ENCODE peak calls at places on chromosomes 1 and 21, in four cellular contexts. One of them, this sample, is unnamed.

GRCh38 chr1:200971955-200972711 is 51.4 kb downstream of the KIF21B start:
- DNase-seq in DND-41: peak
- DNase-seq in activated T-cell treated with anti-CD3 and anti-CD28 coated beads, Interleukin-2, amount 50 U/mL, for 72 hours: peak
- DNase-seq in stomach: peak
- DNase-seq in this sample: peak

GRCh38 chr1:150281221-150281757 is 1.1 kb upstream of the CIART start:
- DNase-seq in DND-41: peak
- DNase-seq in activated T-cell treated with anti-CD3 and anti-CD28 coated beads, Interleukin-2, amount 50 U/mL, for 72 hours: peak
- DNase-seq in stomach: peak
- DNase-seq in this sample: peak

GRCh38 chr1:245693941-245694340 is 539.2 kb downstream of the KIF26B start:
- DNase-seq in DND-41: no peak
- DNase-seq in activated T-cell treated with anti-CD3 and anti-CD28 coated beads, Interleukin-2, amount 50 U/mL, for 72 hours: no peak
- DNase-seq in stomach: no peak
- DNase-seq in this sample: no peak

GRCh38 chr1:186022184-186022583 is 288.0 kb downstream of the HMCN1 start:
- DNase-seq in DND-41: no peak
- DNase-seq in activated T-cell treated with anti-CD3 and anti-CD28 coated beads, Interleukin-2, amount 50 U/mL, for 72 hours: no peak
- DNase-seq in stomach: no peak
- DNase-seq in this sample: no peak

GRCh38 chr1:6483010-6483760 is 8.3 kb downstream of the PLEKHG5 start:
- DNase-seq in DND-41: no peak
- DNase-seq in activated T-cell treated with anti-CD3 and anti-CD28 coated beads, Interleukin-2, amount 50 U/mL, for 72 hours: no peak
- DNase-seq in stomach: peak
- DNase-seq in this sample: no peak

GRCh38 chr1:110783292-110783918 is 89.5 kb upstream of the CD53 start:
- DNase-seq in DND-41: peak
- DNase-seq in activated T-cell treated with anti-CD3 and anti-CD28 coated beads, Interleukin-2, amount 50 U/mL, for 72 hours: peak
- DNase-seq in stomach: peak
- DNase-seq in this sample: peak

GRCh38 chr1:232033285-232033684 is 406.7 kb downstream of the DISC1 start:
- DNase-seq in DND-41: no peak
- DNase-seq in activated T-cell treated with anti-CD3 and anti-CD28 coated beads, Interleukin-2, amount 50 U/mL, for 72 hours: no peak
- DNase-seq in stomach: no peak
- DNase-seq in this sample: no peak

GRCh38 chr1:34009340-34009975 is 145.6 kb downstream of the HMGB4 start:
- DNase-seq in DND-41: no peak
- DNase-seq in activated T-cell treated with anti-CD3 and anti-CD28 coated beads, Interleukin-2, amount 50 U/mL, for 72 hours: no peak
- DNase-seq in stomach: no peak
- DNase-seq in this sample: no peak

GRCh38 chr21:26686278-26686677 is 113.2 kb upstream of the CYYR1 start:
- DNase-seq in DND-41: peak
- DNase-seq in activated T-cell treated with anti-CD3 and anti-CD28 coated beads, Interleukin-2, amount 50 U/mL, for 72 hours: no peak
- DNase-seq in stomach: no peak
- DNase-seq in this sample: no peak

GRCh38 chr1:82225407-82226197 is 424.9 kb downstream of the ADGRL2 start:
- DNase-seq in DND-41: no peak
- DNase-seq in activated T-cell treated with anti-CD3 and anti-CD28 coated beads, Interleukin-2, amount 50 U/mL, for 72 hours: no peak
- DNase-seq in stomach: no peak
- DNase-seq in this sample: no peak

GRCh38 chr1:179205284-179205683 is 24.2 kb downstream of the ABL2 start:
- DNase-seq in DND-41: no peak
- DNase-seq in activated T-cell treated with anti-CD3 and anti-CD28 coated beads, Interleukin-2, amount 50 U/mL, for 72 hours: no peak
- DNase-seq in stomach: no peak
- DNase-seq in this sample: no peak

GRCh38 chr1:85580046-85580411 is 532 bp upstream of the CCN1 start:
- DNase-seq in DND-41: no peak
- DNase-seq in activated T-cell treated with anti-CD3 and anti-CD28 coated beads, Interleukin-2, amount 50 U/mL, for 72 hours: no peak
- DNase-seq in stomach: no peak
- DNase-seq in this sample: no peak

GRCh38 chr1:247378334-247379073 is 37.5 kb upstream of the NLRP3 start:
- DNase-seq in DND-41: no peak
- DNase-seq in activated T-cell treated with anti-CD3 and anti-CD28 coated beads, Interleukin-2, amount 50 U/mL, for 72 hours: no peak
- DNase-seq in stomach: no peak
- DNase-seq in this sample: no peak

GRCh38 chr1:206808615-206809014 is 36.3 kb upstream of the IL10 start:
- DNase-seq in DND-41: peak
- DNase-seq in activated T-cell treated with anti-CD3 and anti-CD28 coated beads, Interleukin-2, amount 50 U/mL, for 72 hours: peak
- DNase-seq in stomach: no peak
- DNase-seq in this sample: peak

GRCh38 chr1:237293804-237294203 is 251.8 kb downstream of the RYR2 start:
- DNase-seq in DND-41: no peak
- DNase-seq in activated T-cell treated with anti-CD3 and anti-CD28 coated beads, Interleukin-2, amount 50 U/mL, for 72 hours: no peak
- DNase-seq in stomach: no peak
- DNase-seq in this sample: no peak

GRCh38 chr1:7378346-7379130 is 392.6 kb upstream of the VAMP3 start:
- DNase-seq in DND-41: no peak
- DNase-seq in activated T-cell treated with anti-CD3 and anti-CD28 coated beads, Interleukin-2, amount 50 U/mL, for 72 hours: no peak
- DNase-seq in stomach: peak
- DNase-seq in this sample: no peak

GRCh38 chr1:13893456-13893855 is 193.5 kb downstream of the PRDM2 start:
- DNase-seq in DND-41: no peak
- DNase-seq in activated T-cell treated with anti-CD3 and anti-CD28 coated beads, Interleukin-2, amount 50 U/mL, for 72 hours: no peak
- DNase-seq in stomach: no peak
- DNase-seq in this sample: no peak

GRCh38 chr1:221449801-221450470 is 292.0 kb downstream of the DUSP10 start:
- DNase-seq in DND-41: no peak
- DNase-seq in activated T-cell treated with anti-CD3 and anti-CD28 coated beads, Interleukin-2, amount 50 U/mL, for 72 hours: no peak
- DNase-seq in stomach: no peak
- DNase-seq in this sample: no peak

GRCh38 chr21:42305707-42306147 is 9.5 kb downstream of the TFF3 start:
- DNase-seq in DND-41: no peak
- DNase-seq in activated T-cell treated with anti-CD3 and anti-CD28 coated beads, Interleukin-2, amount 50 U/mL, for 72 hours: no peak
- DNase-seq in stomach: no peak
- DNase-seq in this sample: no peak